ENCODE peak calls at places on chromosomes 3 and 15, in seven cellular contexts. X, K, J, Z, H, I and O are unnamed samples.

GRCh38 chr15:68791431-68792283 is 29.0 kb downstream of the ANP32A start:
- DNase-seq in X (no peak), K (no peak), J (no peak), Z (no peak), H (no peak), I (no peak), O (no peak)

GRCh38 chr3:98556164-98557130 is 24.7 kb downstream of the GPR15 start:
- DNase-seq in X (no peak), K (peak; percentile 93), J (no peak), Z (no peak), H (no peak), I (no peak), O (no peak)

GRCh38 chr3:140859592-140860336 is 81.9 kb upstream of the SLC25A36 start:
- DNase-seq in X (no peak), K (no peak), J (no peak), Z (no peak), H (no peak), I (no peak), O (no peak)

GRCh38 chr15:66004618-66005262 is 135.4 kb downstream of the RAB11A start:
- DNase-seq in X (peak; percentile 76), K (no peak), J (peak; percentile 14), Z (peak; percentile 36), H (peak; percentile 8), I (no peak), O (no peak)

GRCh38 chr3:159534496-159534895 is 454.1 kb upstream of the IL12A start:
- DNase-seq in X (no peak), K (no peak), J (no peak), Z (no peak), H (no peak), I (no peak), O (no peak)

GRCh38 chr3:48997714-48998637 is 7.9 kb downstream of the P4HTM start:
- DNase-seq in X (no peak), K (no peak), J (peak; percentile 42), Z (no peak), H (no peak), I (no peak), O (no peak)

GRCh38 chr3:160163259-160163878 is 61.9 kb upstream of the C3orf80 start:
- DNase-seq in X (peak; percentile 26), K (peak; percentile 23), J (peak; percentile 11), Z (no peak), H (no peak), I (no peak), O (no peak)

GRCh38 chr15:20357139-20358065 is 184.2 kb downstream of the GOLGA6L6 start:
- DNase-seq in X (no peak), K (no peak), J (no peak), Z (peak; percentile 25), H (no peak), I (peak; percentile 72), O (peak; percentile 62)

GRCh38 chr15:57667171-57667924 is 39.2 kb upstream of the POLR2M start:
- DNase-seq in X (peak; percentile 75), K (no peak), J (peak; percentile 58), Z (no peak), H (no peak), I (no peak), O (no peak)

GRCh38 chr15:67091966-67092677 is 26.7 kb downstream of the SMAD3 start:
- DNase-seq in X (no peak), K (no peak), J (no peak), Z (no peak), H (no peak), I (no peak), O (no peak)

GRCh38 chr3:25592510-25592968 is 72.2 kb downstream of the TOP2B start:
- DNase-seq in X (peak; percentile 46), K (peak; percentile 33), J (peak; percentile 20), Z (peak; percentile 73), H (peak; percentile 83), I (peak; percentile 67), O (no peak)

GRCh38 chr3:179421500-179421899 is 29.8 kb downstream of the GNB4 start:
- DNase-seq in X (no peak), K (no peak), J (peak; percentile 20), Z (peak; percentile 46), H (peak; percentile 29), I (no peak), O (no peak)

GRCh38 chr3:152076148-152076547 is 192.6 kb upstream of the MBNL1 start:
- DNase-seq in X (no peak), K (no peak), J (no peak), Z (no peak), H (no peak), I (no peak), O (no peak)

DNA sequence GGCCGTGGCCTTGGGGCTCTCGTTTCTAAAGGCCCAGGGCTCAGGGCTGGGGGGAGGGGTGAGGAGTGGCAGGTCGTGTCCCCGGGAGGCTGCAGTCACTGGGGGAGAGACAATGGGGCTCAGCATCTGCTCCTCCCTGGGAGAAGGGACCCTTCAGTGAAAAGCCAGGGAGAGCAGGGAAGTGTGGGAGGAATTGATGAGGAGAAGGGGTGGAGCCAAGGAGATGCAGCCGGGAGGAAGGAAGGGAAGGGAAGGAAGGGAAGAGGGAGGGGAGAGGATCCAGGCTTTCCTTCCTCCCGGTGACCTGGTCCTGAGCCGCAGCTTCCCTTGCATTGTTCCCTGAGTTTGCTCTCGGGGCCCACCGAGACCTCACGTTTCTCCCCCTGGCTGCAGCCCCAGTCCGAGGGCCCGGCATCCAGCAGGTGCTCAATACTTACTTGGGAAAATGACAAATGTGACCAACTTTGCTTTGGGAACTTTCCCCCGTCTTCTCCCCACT is 1.4 kb upstream of the ZNF710 start:
- DNase-seq in X (no peak), K (no peak), J (peak; percentile 77), Z (peak; percentile 34), H (no peak), I (peak; percentile 67), O (no peak)
- H3K4me3 ChIP-seq in X (no peak overlapping the region), K (peak overlapping the region; percentile 73), J (peak overlapping the region; percentile 8), Z (peak overlapping the region; percentile 41), H (peak overlapping the region; percentile 38), I (peak overlapping the region; percentile 78), O (no peak overlapping the region)

DNA sequence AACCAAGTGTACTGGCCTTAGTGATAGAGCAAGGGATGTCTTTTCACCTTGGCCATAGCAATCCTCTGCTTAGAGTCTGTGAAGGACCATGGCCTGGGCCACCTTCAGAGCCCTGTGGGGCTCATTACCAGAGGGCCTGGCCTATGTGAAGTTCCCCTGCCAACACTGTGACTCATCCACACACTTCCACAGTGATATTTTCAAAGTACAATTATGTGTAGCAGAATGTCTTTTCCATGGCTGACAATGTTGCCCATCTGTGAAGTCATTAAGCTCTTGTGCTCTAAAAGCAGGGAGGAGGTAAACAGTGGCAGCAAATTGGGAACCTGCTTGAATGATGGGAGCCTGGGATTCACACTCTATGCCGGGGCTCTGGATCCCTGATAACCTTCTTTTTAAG is 12.2 kb upstream of the CACNA1D start:
- DNase-seq in X (no peak), K (no peak), J (no peak), Z (no peak), H (no peak), I (no peak), O (no peak)
- TF ChIP-seq POLR2A in X (no peak), K (no peak), J (no peak), Z (no peak), H (no peak), I (no peak), O (no peak)

GRCh38 chr3:1728510-1728909 is 370.2 kb upstream of the CNTN4 start:
- DNase-seq in X (no peak), K (no peak), J (no peak), Z (no peak), H (no peak), I (no peak), O (no peak)
- H3K9me3 ChIP-seq in X (peaks cover 3% of the 10 kb centered on the region), K (peaks cover 21% of the 10 kb centered on the region), J (no peaks in the 10 kb centered on the region), Z (no peaks in the 10 kb centered on the region), H (no peaks in the 10 kb centered on the region), I (no peaks in the 10 kb centered on the region), O (no peaks in the 10 kb centered on the region)

GRCh38 chr15:60932051-60932915 is 296.8 kb downstream of the RORA start:
- DNase-seq in X (peak; percentile 35), K (peak; percentile 19), J (no peak), Z (no peak), H (peak; percentile 11), I (no peak), O (no peak)
- H3K4me3 ChIP-seq in X (no peak overlapping the region), K (no peak overlapping the region), J (no peak overlapping the region), Z (no peak overlapping the region), H (no peak overlapping the region), I (no peak overlapping the region), O (no peak overlapping the region)

DNA sequence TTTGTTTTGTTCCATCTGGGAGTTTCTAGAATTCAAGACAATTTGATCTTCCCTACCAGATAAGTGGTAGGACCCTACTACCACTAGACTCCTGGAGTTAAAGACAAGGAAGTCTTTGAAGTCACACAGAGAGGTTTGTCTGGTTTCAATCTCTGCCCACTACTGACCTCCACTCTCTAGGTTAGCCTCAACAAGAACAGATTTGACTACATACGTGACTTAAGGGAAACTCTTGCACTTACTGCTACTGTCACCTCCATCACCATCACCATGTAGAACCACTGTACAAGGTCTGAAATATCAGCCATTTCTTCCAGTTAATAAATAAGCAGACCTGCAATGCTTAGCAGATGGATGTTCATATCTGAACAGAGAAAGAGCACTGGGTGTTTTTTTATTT is 148.3 kb upstream of the ARHGEF26 start:
- DNase-seq in X (no peak), K (no peak), J (no peak), Z (no peak), H (no peak), I (no peak), O (no peak)
- TF ChIP-seq POLR2A in X (no peak), K (no peak), J (no peak), Z (no peak), H (no peak), I (no peak), O (no peak)

DNA sequence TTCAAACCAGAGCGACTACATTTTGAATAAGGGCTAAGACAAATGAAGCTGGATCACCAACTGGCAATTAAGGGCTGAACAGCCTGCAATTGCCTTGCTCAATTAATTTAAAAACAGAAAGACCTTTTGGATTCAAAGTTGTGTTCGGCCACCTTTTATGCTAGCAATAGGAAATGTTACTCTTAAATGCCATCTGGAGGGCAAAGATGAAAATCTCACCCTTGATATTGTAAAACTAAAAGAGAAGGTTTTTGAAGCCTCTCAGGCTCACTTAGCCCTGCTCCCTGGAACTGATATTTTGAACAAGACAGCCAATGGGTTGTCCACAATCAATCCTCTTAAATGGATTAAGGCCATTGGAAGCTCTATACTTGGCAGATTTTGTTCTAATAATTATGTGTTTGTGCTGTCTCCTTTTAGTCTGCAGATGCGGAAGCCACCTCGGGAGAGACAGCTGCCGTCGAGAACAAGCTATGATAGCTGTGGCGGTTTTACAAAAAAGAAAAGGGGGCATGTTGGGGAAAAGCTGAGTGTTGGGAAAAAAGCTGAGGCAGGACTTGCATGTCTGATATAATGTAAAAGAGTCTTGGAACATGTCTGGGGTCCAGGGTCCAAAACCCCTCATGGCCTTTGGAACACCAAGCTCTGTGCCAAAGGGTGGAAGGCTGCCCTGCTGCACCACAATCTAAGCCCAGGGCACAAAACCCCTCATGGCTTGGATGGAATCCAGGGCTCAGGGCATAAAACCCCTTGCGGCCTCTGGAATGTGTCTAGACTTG is 44.4 kb downstream of the ACAD9 start:
- DNase-seq in X (no peak), K (no peak), J (no peak), Z (no peak), H (no peak), I (no peak), O (no peak)
- H3K9me3 ChIP-seq in X (peaks cover 16% of the 10 kb centered on the region), K (peaks cover 21% of the 10 kb centered on the region), J (no peaks in the 10 kb centered on the region), Z (no peaks in the 10 kb centered on the region), H (no peaks in the 10 kb centered on the region), I (no peaks in the 10 kb centered on the region), O (no peaks in the 10 kb centered on the region)